ENCODE peak calls at places on chromosomes 11 and 22, in nine cellular contexts. T, Z, U, W, G, F, R, A and N are unnamed samples.

GRCh38 chr22:19292262-19293230 is 1.0 kb upstream of the CLTCL1 start:
- DNase-seq in T (peak), Z (peak), R (no peak), U (peak), A (no peak), W (no peak), F (no peak), G (no peak), N (peak)

GRCh38 chr11:113873241-113873626 is 2.1 kb downstream of the USP28 start:
- DNase-seq in F (no peak), W (no peak), R (no peak), G (no peak), U (no peak), A (no peak), Z (no peak), T (no peak), N (no peak)

GRCh38 chr11:121534131-121535093 is 81.6 kb upstream of the SORL1-AS1 start:
- DNase-seq in Z (no peak), F (no peak), U (no peak), T (no peak), R (no peak), A (no peak), W (no peak), G (peak), N (peak)

GRCh38 chr11:16759857-16760256 is 21.4 kb downstream of the C11orf58 start:
- DNase-seq in Z (no peak), A (no peak), W (no peak), T (no peak), U (no peak), F (no peak), G (no peak), R (no peak), N (no peak)

GRCh38 chr11:115439385-115439784 is 64.8 kb downstream of the CADM1 start:
- DNase-seq in G (no peak), W (no peak), U (no peak), Z (no peak), A (no peak), F (no peak), T (no peak), R (no peak), N (no peak)

GRCh38 chr11:27861706-27862430 is 161.6 kb upstream of the BDNF start:
- DNase-seq in T (no peak), A (no peak), W (no peak), F (peak), U (no peak), Z (no peak), G (peak), R (no peak), N (no peak)

GRCh38 chr22:38570841-38571364 is 920 bp upstream of the DMC1 start:
- DNase-seq in T (peak), R (no peak), F (no peak), W (no peak), A (peak), G (no peak), U (peak), Z (peak), N (peak)

GRCh38 chr11:8477151-8477550 is 116.9 kb downstream of the STK33 start:
- DNase-seq in R (no peak), A (no peak), F (no peak), Z (no peak), W (no peak), G (no peak), T (no peak), U (no peak), N (no peak)

GRCh38 chr22:39685336-39686177 is 115.0 kb downstream of the CACNA1I start:
- DNase-seq in T (no peak), W (no peak), G (no peak), Z (no peak), A (no peak), U (no peak), R (no peak), F (no peak), N (no peak)

GRCh38 chr22:40853330-40853729 is 3.1 kb downstream of the ST13 start:
- DNase-seq in T (no peak), U (no peak), G (no peak), F (no peak), A (no peak), R (no peak), W (no peak), Z (no peak), N (no peak)

GRCh38 chr22:49197986-49198704 is 629.5 kb downstream of the BRD1 start:
- DNase-seq in W (no peak), U (no peak), Z (no peak), A (no peak), R (no peak), F (no peak), G (no peak), T (no peak), N (no peak)